ENCODE peak calls at places on chromosome 18, in four cellular contexts. One of them, this sample, is unnamed.

GRCh38 chr18:5058768-5059539 is 138.1 kb downstream of the AKAIN1 start:
- DNase-seq in adrenal gland: no peak
- DNase-seq in left ventricle myocardium inferior: peak; percentile 17
- DNase-seq in A549: no peak
- DNase-seq in this sample: no peak

GRCh38 chr18:11857177-11857887 is 6.1 kb downstream of the CHMP1B start:
- DNase-seq in left ventricle myocardium inferior: peak; percentile 48
- DNase-seq in A549: peak; percentile 90
- DNase-seq in adrenal gland: peak; percentile 72
- DNase-seq in this sample: no peak

GRCh38 chr18:36017232-36017631 is 44.8 kb downstream of the RMP24 start:
- DNase-seq in left ventricle myocardium inferior: no peak
- DNase-seq in adrenal gland: no peak
- DNase-seq in A549: no peak
- DNase-seq in this sample: no peak

GRCh38 chr18:58584219-58585127 is 44.4 kb downstream of the ALPK2 start:
- DNase-seq in left ventricle myocardium inferior: no peak
- DNase-seq in adrenal gland: no peak
- DNase-seq in A549: no peak
- DNase-seq in this sample: no peak

GRCh38 chr18:54149078-54149697 is 75.3 kb downstream of the MBD2 start:
- DNase-seq in A549: peak; percentile 46
- DNase-seq in adrenal gland: peak; percentile 78
- DNase-seq in left ventricle myocardium inferior: no peak
- DNase-seq in this sample: peak; percentile 44

GRCh38 chr18:49880656-49881055 is 67.3 kb upstream of the ACAA2 start:
- DNase-seq in A549: no peak
- DNase-seq in adrenal gland: no peak
- DNase-seq in left ventricle myocardium inferior: no peak
- DNase-seq in this sample: no peak

GRCh38 chr18:13621886-13622619 is 104.3 kb downstream of the FAM210A start:
- DNase-seq in adrenal gland: no peak
- DNase-seq in left ventricle myocardium inferior: no peak
- DNase-seq in A549: no peak
- DNase-seq in this sample: no peak

GRCh38 chr18:23569299-23570063 is 16.8 kb downstream of the NPC1 start:
- DNase-seq in A549: no peak
- DNase-seq in adrenal gland: no peak
- DNase-seq in left ventricle myocardium inferior: no peak
- DNase-seq in this sample: no peak

GRCh38 chr18:74745658-74746403 is 148.2 kb downstream of the ZNF407 start:
- DNase-seq in adrenal gland: no peak
- DNase-seq in A549: peak; percentile 6
- DNase-seq in left ventricle myocardium inferior: no peak
- DNase-seq in this sample: no peak

GRCh38 chr18:35588995-35589394 is 7.5 kb downstream of the GALNT1 start:
- DNase-seq in adrenal gland: no peak
- DNase-seq in left ventricle myocardium inferior: no peak
- DNase-seq in A549: no peak
- DNase-seq in this sample: no peak

GRCh38 chr18:37341016-37341415 is 224.6 kb downstream of the CELF4 start:
- DNase-seq in A549: no peak
- DNase-seq in adrenal gland: no peak
- DNase-seq in left ventricle myocardium inferior: no peak
- DNase-seq in this sample: no peak

GRCh38 chr18:48842259-48843061 is 108.3 kb downstream of the SMAD7 start:
- DNase-seq in A549: no peak
- DNase-seq in adrenal gland: no peak
- DNase-seq in left ventricle myocardium inferior: no peak
- DNase-seq in this sample: peak; percentile 34

GRCh38 chr18:61669320-61669719 is 223.5 kb downstream of the RNF152 start:
- DNase-seq in A549: no peak
- DNase-seq in left ventricle myocardium inferior: no peak
- DNase-seq in adrenal gland: no peak
- DNase-seq in this sample: no peak

GRCh38 chr18:35672897-35673296 is 91.4 kb downstream of the GALNT1 start:
- DNase-seq in A549: no peak
- DNase-seq in adrenal gland: no peak
- DNase-seq in left ventricle myocardium inferior: no peak
- DNase-seq in this sample: no peak

GRCh38 chr18:13725566-13726227 is 661 bp downstream of the FAM210A start:
- DNase-seq in left ventricle myocardium inferior: no peak
- DNase-seq in A549: no peak
- DNase-seq in adrenal gland: no peak
- DNase-seq in this sample: no peak

GRCh38 chr18:22185298-22185697 is 15.9 kb downstream of the GATA6 start:
- DNase-seq in adrenal gland: no peak
- DNase-seq in A549: no peak
- DNase-seq in left ventricle myocardium inferior: peak; percentile 52
- DNase-seq in this sample: no peak

GRCh38 chr18:25805323-25805722 is 285.1 kb downstream of the SS18 start:
- DNase-seq in left ventricle myocardium inferior: no peak
- DNase-seq in adrenal gland: peak; percentile 79
- DNase-seq in A549: no peak
- DNase-seq in this sample: no peak

GRCh38 chr18:46385124-46385523 is 271.9 kb downstream of the LOXHD1 start:
- DNase-seq in adrenal gland: no peak
- DNase-seq in left ventricle myocardium inferior: no peak
- DNase-seq in A549: no peak
- DNase-seq in this sample: no peak

GRCh38 chr18:7329036-7329435 is 98.1 kb downstream of the LRRC30 start:
- DNase-seq in adrenal gland: no peak
- DNase-seq in A549: no peak
- DNase-seq in left ventricle myocardium inferior: no peak
- DNase-seq in this sample: no peak

GRCh38 chr18:5914016-5914415 is 18.7 kb upstream of the TMEM200C start:
- DNase-seq in left ventricle myocardium inferior: no peak
- DNase-seq in adrenal gland: no peak
- DNase-seq in A549: no peak
- DNase-seq in this sample: no peak

DNA sequence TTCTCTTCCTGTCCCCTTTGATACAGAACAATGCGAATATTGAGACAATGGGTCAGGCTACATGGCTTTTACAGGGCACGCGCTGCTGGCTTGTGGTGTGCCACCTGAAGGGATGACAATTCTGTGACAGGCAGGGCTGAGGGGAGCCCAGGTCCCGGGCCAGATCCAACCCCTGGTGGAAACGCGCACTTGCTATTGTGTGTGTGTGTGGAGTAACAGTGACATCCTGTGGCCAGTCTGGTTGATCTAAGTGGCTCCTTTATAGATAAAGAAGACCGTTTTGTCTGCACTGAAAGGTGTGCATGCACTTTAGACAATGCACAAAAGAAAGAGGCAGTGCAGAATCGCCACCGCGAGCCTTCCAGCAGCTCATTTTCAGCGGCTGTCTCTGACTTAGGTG is 273.6 kb downstream of the HRH4 start:
- DNase-seq in A549: no peak
- DNase-seq in left ventricle myocardium inferior: no peak
- DNase-seq in adrenal gland: no peak
- DNase-seq in this sample: no peak
- TF ChIP-seq CTCF in A549: no peak
- TF ChIP-seq CTCF in left ventricle myocardium inferior: peak; percentile 48
- TF ChIP-seq CTCF in adrenal gland: no peak
- TF ChIP-seq CTCF in this sample: no peak

DNA sequence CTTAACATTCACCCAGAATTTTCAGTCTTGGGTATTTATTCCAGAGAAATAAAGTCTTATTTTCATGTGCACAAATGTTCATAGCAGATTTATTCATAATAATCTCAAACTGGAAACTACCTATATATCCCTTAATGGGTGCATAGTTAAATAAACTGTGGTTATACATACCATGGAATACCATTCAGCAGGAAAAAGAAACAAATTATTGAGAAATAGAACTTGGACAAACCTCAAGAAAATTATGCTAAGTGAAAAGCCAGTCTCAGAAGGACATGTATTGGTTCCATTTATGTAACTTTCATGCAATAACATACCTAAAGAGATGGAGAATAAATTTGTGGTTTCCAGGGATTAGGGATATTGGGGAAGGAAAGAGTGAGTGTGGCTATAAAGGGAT is 452.6 kb downstream of the SETBP1 start:
- DNase-seq in A549: no peak
- DNase-seq in left ventricle myocardium inferior: no peak
- DNase-seq in adrenal gland: no peak
- DNase-seq in this sample: no peak
- H3K27ac ChIP-seq in A549: no peak overlapping the region
- H3K27ac ChIP-seq in left ventricle myocardium inferior: no peak overlapping the region
- H3K27ac ChIP-seq in adrenal gland: no peak overlapping the region
- H3K27ac ChIP-seq in this sample: no peak overlapping the region

DNA sequence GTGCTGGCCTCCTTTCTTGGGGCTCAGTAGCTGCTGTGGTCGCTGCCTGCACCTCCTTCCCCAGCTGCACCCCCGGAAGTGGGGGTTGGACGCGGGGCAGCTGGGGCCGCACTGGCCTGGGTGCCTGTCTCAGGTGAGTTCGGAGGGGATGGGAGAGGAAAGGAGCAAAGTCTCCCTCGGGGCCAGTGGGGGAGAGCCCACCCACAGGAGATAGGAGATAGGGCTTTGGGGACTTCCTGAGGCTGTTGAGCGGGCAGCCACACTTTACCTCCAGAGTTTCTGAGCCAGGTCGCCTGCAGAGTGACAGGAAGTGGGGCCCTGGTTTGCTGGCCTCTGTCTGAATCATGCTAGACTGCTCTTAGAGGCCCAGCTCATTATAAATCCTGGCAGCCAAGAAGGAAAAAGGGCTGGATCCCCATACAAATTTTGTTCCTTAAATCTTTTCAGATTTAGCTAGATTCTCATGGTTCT is 8.1 kb downstream of the MBP start:
- DNase-seq in A549: no peak
- DNase-seq in adrenal gland: no peak
- DNase-seq in left ventricle myocardium inferior: no peak
- DNase-seq in this sample: no peak
- H3K4me3 ChIP-seq in A549: no peak overlapping the region
- H3K4me3 ChIP-seq in adrenal gland: no peak overlapping the region
- H3K4me3 ChIP-seq in left ventricle myocardium inferior: no peak overlapping the region
- H3K4me3 ChIP-seq in this sample: no peak overlapping the region

GRCh38 chr18:51561821-51562220 is 364.3 kb upstream of the MEX3C start:
- DNase-seq in A549: no peak
- DNase-seq in adrenal gland: peak; percentile 63
- DNase-seq in left ventricle myocardium inferior: peak; percentile 37
- DNase-seq in this sample: no peak

GRCh38 chr18:51563401-51563800 is 365.9 kb upstream of the MEX3C start:
- DNase-seq in A549: no peak
- DNase-seq in adrenal gland: no peak
- DNase-seq in left ventricle myocardium inferior: no peak
- DNase-seq in this sample: no peak

GRCh38 chr18:51559198-51559901 is 361.9 kb upstream of the MEX3C start:
- DNase-seq in adrenal gland: no peak
- DNase-seq in A549: no peak
- DNase-seq in left ventricle myocardium inferior: no peak
- DNase-seq in this sample: no peak

DNA sequence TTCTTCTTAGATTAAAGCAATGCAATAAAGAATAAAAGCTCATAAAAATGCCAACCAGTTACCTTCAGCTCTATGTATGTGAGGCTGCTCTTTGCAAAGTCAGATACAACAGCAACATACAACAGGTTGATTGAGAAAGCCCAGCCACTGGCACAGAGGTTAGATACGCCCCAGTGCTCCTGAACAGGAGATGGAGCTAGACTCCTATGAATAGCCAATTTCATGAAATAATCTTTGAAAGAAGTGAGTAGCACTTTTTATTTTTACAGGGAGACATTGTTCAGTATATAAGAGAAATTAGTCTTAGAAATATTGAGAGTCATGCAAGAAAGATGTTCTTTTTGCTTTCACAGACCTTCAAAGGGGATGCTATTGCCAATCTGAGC is 362.4 kb upstream of the MEX3C start:
- DNase-seq in left ventricle myocardium inferior: no peak
- DNase-seq in A549: no peak
- DNase-seq in adrenal gland: no peak
- DNase-seq in this sample: no peak
- TF ChIP-seq CTCF in left ventricle myocardium inferior: peak; percentile 30
- TF ChIP-seq CTCF in A549: peak; percentile 14
- TF ChIP-seq CTCF in adrenal gland: no peak
- TF ChIP-seq CTCF in this sample: no peak

DNA sequence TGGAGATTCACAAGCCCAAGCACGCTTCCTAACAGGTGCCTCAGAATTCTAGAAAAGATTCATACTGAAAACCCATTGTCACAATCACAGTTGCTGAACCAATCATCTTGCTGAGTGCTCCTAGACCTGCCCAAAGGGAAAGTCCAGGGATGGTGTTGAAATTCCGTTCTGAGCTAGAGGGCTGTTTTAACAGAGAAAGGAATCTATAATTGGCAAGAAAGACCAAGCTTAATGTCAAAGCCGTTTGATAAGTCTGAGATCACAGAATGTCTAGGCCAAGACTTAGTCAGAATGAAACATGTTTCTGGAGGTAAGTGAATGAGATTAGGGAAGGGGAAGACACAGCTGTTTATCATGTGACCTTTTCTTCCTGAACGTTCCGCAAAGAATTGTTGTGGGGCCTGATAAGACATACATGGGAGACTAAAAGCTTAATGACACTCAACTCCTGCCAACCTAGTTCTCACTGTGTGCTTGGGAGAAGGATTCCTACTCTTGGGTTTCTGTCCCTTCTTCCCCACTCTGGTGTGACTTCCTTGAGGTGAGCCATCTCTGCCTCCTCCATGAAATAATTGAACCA is 27.5 kb downstream of the PMAIP1 start:
- DNase-seq in left ventricle myocardium inferior: no peak
- DNase-seq in adrenal gland: no peak
- DNase-seq in A549: no peak
- DNase-seq in this sample: no peak
- H3K27ac ChIP-seq in left ventricle myocardium inferior: no peak overlapping the region
- H3K27ac ChIP-seq in adrenal gland: no peak overlapping the region
- H3K27ac ChIP-seq in A549: no peak overlapping the region
- H3K27ac ChIP-seq in this sample: no peak overlapping the region

GRCh38 chr18:77054606-77055428 is 77.8 kb downstream of the MBP start:
- DNase-seq in left ventricle myocardium inferior: peak; percentile 84
- DNase-seq in adrenal gland: peak; percentile 85
- DNase-seq in A549: peak; percentile 66
- DNase-seq in this sample: peak; percentile 93
- H3K4me3 ChIP-seq in left ventricle myocardium inferior: no peak overlapping the region
- H3K4me3 ChIP-seq in adrenal gland: no peak overlapping the region
- H3K4me3 ChIP-seq in A549: no peak overlapping the region
- H3K4me3 ChIP-seq in this sample: no peak overlapping the region